ENCODE peak calls at places on chromosomes 4 and X, in seven cellular contexts. G is IMR-90; B is heart left ventricle; K is hippocampal formation; C is AG08395; P is stimulated activated CD8-positive, alpha-beta memory T cell treated with anti-CD3 and anti-CD28 coated beads, Interleukin-4, amount 100 ng/mL, for 48 hours; Z is left lung. X is an unnamed sample.

GRCh38 chrX:149871940-149872339 is 9.0 kb upstream of the MAGEA8 start:
- DNase-seq in K (no peak), Z (no peak), C (no peak), B (no peak), P (peak), G (no peak), X (no peak)

GRCh38 chr4:83691998-83692397 is 156.1 kb downstream of the GPAT3 start:
- DNase-seq in G (no peak), C (no peak), B (no peak), K (no peak), P (no peak), Z (no peak), X (peak)

GRCh38 chrX:137945470-137945869 is 379.5 kb downstream of the ZIC3 start:
- DNase-seq in K (no peak), G (no peak), C (no peak), B (no peak), P (no peak), Z (no peak), X (no peak)

GRCh38 chrX:110407910-110408545 is 49.4 kb downstream of the RTL9 start:
- DNase-seq in K (peak), Z (no peak), P (peak), C (peak), B (no peak), G (peak), X (peak)

GRCh38 chrX:70262952-70263567 is 3.1 kb upstream of the P2RY4 start:
- DNase-seq in Z (peak), B (no peak), C (peak), K (no peak), G (peak), P (peak), X (peak)

GRCh38 chrX:99901091-99901490 is 509.0 kb downstream of the PCDH19 start:
- DNase-seq in B (no peak), C (no peak), Z (no peak), P (no peak), K (no peak), G (no peak), X (no peak)

GRCh38 chr4:18736551-18736950 is 715.0 kb upstream of the LCORL start:
- DNase-seq in G (no peak), K (no peak), P (no peak), Z (no peak), B (no peak), C (no peak), X (no peak)

GRCh38 chrX:54776987-54777672 is 20.9 kb downstream of the ITIH6 start:
- DNase-seq in P (no peak), C (no peak), K (no peak), B (no peak), G (no peak), Z (no peak), X (no peak)

GRCh38 chr4:25310825-25311210 is 1.8 kb upstream of the ZCCHC4 start:
- DNase-seq in Z (no peak), G (no peak), B (no peak), K (no peak), C (no peak), P (no peak), X (no peak)

GRCh38 chr4:29304595-29304994 is 1415.6 kb upstream of the PCDH7 start:
- DNase-seq in G (peak), Z (no peak), C (no peak), K (no peak), P (no peak), B (no peak), X (no peak)

GRCh38 chr4:174047363-174047762 is 236.1 kb downstream of the FBXO8 start:
- DNase-seq in C (no peak), G (no peak), K (no peak), P (no peak), Z (no peak), B (no peak), X (no peak)

GRCh38 chr4:46386570-46386969 is 3.4 kb downstream of the GABRA2 start:
- DNase-seq in G (no peak), B (no peak), Z (no peak), K (no peak), C (no peak), P (no peak), X (no peak)

GRCh38 chr4:104524026-104524425 is 29.3 kb upstream of the CXXC4 start:
- DNase-seq in C (no peak), K (no peak), B (no peak), Z (no peak), G (no peak), P (no peak), X (no peak)

GRCh38 chrX:96979766-96980165 is 96.1 kb downstream of the RPA4 start:
- DNase-seq in Z (no peak), C (no peak), P (no peak), B (no peak), K (no peak), G (no peak), X (no peak)

GRCh38 chr4:11404431-11404830 is 24.3 kb downstream of the HS3ST1 start:
- DNase-seq in Z (no peak), K (no peak), B (no peak), G (no peak), P (no peak), C (no peak), X (no peak)

GRCh38 chr4:68907230-68907629 is 44.4 kb downstream of the UGT2A3 start:
- DNase-seq in G (no peak), P (no peak), C (no peak), K (no peak), Z (no peak), B (no peak), X (no peak)

GRCh38 chr4:177064724-177065394 is 244.8 kb upstream of the NEIL3 start:
- DNase-seq in G (no peak), P (no peak), Z (no peak), B (no peak), C (no peak), K (no peak), X (no peak)

GRCh38 chr4:83197555-83198235 is 83.2 kb upstream of the PLAC8 start:
- DNase-seq in G (no peak), Z (peak), K (no peak), P (no peak), C (no peak), B (peak), X (no peak)

GRCh38 chr4:28209371-28209924 is 1348.8 kb downstream of the STIM2 start:
- DNase-seq in B (no peak), Z (no peak), G (no peak), P (no peak), K (no peak), C (no peak), X (no peak)

GRCh38 chr4:93760284-93760683 is 68.3 kb upstream of the ATOH1 start:
- DNase-seq in B (no peak), G (no peak), P (no peak), Z (no peak), K (no peak), C (no peak), X (no peak)

GRCh38 chrX:148135738-148136137 is 154.6 kb downstream of the FMR1NB start:
- DNase-seq in C (no peak), B (no peak), Z (no peak), P (no peak), G (no peak), K (no peak), X (no peak)

GRCh38 chr4:160835789-160836188 is 1328.0 kb downstream of the FSTL5 start:
- DNase-seq in C (no peak), B (no peak), P (no peak), G (no peak), K (no peak), Z (no peak), X (no peak)

GRCh38 chr4:81635747-81636146 is 164.0 kb upstream of the RASGEF1B start:
- DNase-seq in P (no peak), C (no peak), Z (peak), B (no peak), K (peak), G (no peak), X (no peak)

GRCh38 chr4:5890063-5890727 is 2.7 kb downstream of the CRMP1 start:
- DNase-seq in K (peak), P (no peak), Z (no peak), G (peak), B (no peak), C (no peak), X (no peak)

GRCh38 chr4:40194602-40195161 is 2.1 kb upstream of the RHOH start:
- DNase-seq in Z (no peak), K (no peak), G (peak), P (peak), B (no peak), C (no peak), X (no peak)

GRCh38 chr4:47469951-47470350 is 6.4 kb upstream of the COMMD8 start:
- DNase-seq in G (peak), C (peak), K (no peak), P (no peak), Z (no peak), B (no peak), X (peak)

GRCh38 chr4:108762559-108763225 is at the start of gene ETNPPL:
- DNase-seq in B (peak), Z (peak), C (no peak), G (no peak), P (peak), K (peak), X (no peak)

GRCh38 chr4:163367651-163368050 is 24.0 kb downstream of the NPY5R start:
- DNase-seq in K (no peak), B (no peak), C (no peak), G (no peak), P (no peak), Z (no peak), X (no peak)

GRCh38 chrX:129976441-129976840 is 6.0 kb upstream of the BCORL1 start:
- DNase-seq in G (no peak), Z (no peak), K (no peak), B (no peak), P (no peak), C (no peak), X (no peak)

GRCh38 chr4:124839786-124840390 is 127.4 kb upstream of the ANKRD50 start:
- DNase-seq in C (no peak), G (no peak), K (no peak), P (no peak), Z (no peak), B (no peak), X (no peak)

GRCh38 chr4:41991916-41992767 is 1.8 kb downstream of the SLC30A9 start:
- DNase-seq in B (no peak), P (no peak), G (peak), Z (no peak), K (no peak), C (no peak), X (no peak)

GRCh38 chr4:17736484-17736883 is 44.9 kb downstream of the FAM184B start:
- DNase-seq in G (no peak), K (no peak), Z (no peak), P (no peak), C (no peak), B (no peak), X (no peak)

GRCh38 chrX:31279359-31279758 is 207.5 kb upstream of the FTHL17 start:
- DNase-seq in P (no peak), K (no peak), B (no peak), C (peak), G (peak), Z (no peak), X (peak)

GRCh38 chr4:3302164-3302785 is 9.5 kb downstream of the RGS12 start:
- DNase-seq in B (no peak), K (no peak), C (no peak), Z (no peak), G (no peak), P (peak), X (no peak)

GRCh38 chr4:48683784-48684666 is 96.1 kb downstream of the FRYL start:
- DNase-seq in P (no peak), G (no peak), Z (no peak), C (no peak), K (no peak), B (no peak), X (no peak)

GRCh38 chr4:109588176-109588575 is 28.1 kb downstream of the MCUB start:
- DNase-seq in B (no peak), Z (no peak), C (no peak), G (no peak), P (peak), K (no peak), X (no peak)

GRCh38 chrX:69932323-69932722 is 117.4 kb downstream of the AWAT2 start:
- DNase-seq in Z (no peak), B (no peak), G (no peak), P (no peak), C (no peak), K (no peak), X (no peak)

X was measured in HFFc6.